ENCODE peak calls at places on chromosome 19, in nine cellular contexts. One of them, this sample, is unnamed.

GRCh38 chr19:13302521-13303270 is 152.5 kb downstream of the IER2 start:
- DNase-seq in AG09309: no peak
- DNase-seq in stimulated activated CD8-positive, alpha-beta memory T cell treated with anti-CD3 and anti-CD28 coated beads, Interleukin-7, amount 100 ng/mL, for 1 hour: no peak
- DNase-seq in CMK: no peak
- DNase-seq in NCI-H345: no peak
- DNase-seq in ureter: no peak
- DNase-seq in HFF-Myc: no peak
- DNase-seq in DMS 273 treated with DMSO at 0.1 percent for 48 hours: peak; percentile 42
- DNase-seq in astrocyte of the hippocampus: no peak
- DNase-seq in this sample: no peak

GRCh38 chr19:44900328-44901244 is 5.0 kb upstream of the APOE start:
- DNase-seq in NCI-H345: no peak
- DNase-seq in astrocyte of the hippocampus: no peak
- DNase-seq in AG09309: no peak
- DNase-seq in ureter: no peak
- DNase-seq in CMK: no peak
- DNase-seq in DMS 273 treated with DMSO at 0.1 percent for 48 hours: no peak
- DNase-seq in stimulated activated CD8-positive, alpha-beta memory T cell treated with anti-CD3 and anti-CD28 coated beads, Interleukin-7, amount 100 ng/mL, for 1 hour: no peak
- DNase-seq in HFF-Myc: no peak
- DNase-seq in this sample: no peak

GRCh38 chr19:37989855-37990254 is 82.8 kb downstream of the SIPA1L3 start:
- DNase-seq in astrocyte of the hippocampus: no peak
- DNase-seq in NCI-H345: no peak
- DNase-seq in DMS 273 treated with DMSO at 0.1 percent for 48 hours: no peak
- DNase-seq in CMK: no peak
- DNase-seq in stimulated activated CD8-positive, alpha-beta memory T cell treated with anti-CD3 and anti-CD28 coated beads, Interleukin-7, amount 100 ng/mL, for 1 hour: no peak
- DNase-seq in ureter: no peak
- DNase-seq in HFF-Myc: no peak
- DNase-seq in AG09309: no peak
- DNase-seq in this sample: no peak

GRCh38 chr19:40461669-40462221 is 3.8 kb downstream of the BLVRB start:
- DNase-seq in AG09309: no peak
- DNase-seq in CMK: no peak
- DNase-seq in astrocyte of the hippocampus: no peak
- DNase-seq in NCI-H345: no peak
- DNase-seq in ureter: no peak
- DNase-seq in stimulated activated CD8-positive, alpha-beta memory T cell treated with anti-CD3 and anti-CD28 coated beads, Interleukin-7, amount 100 ng/mL, for 1 hour: no peak
- DNase-seq in HFF-Myc: no peak
- DNase-seq in DMS 273 treated with DMSO at 0.1 percent for 48 hours: no peak
- DNase-seq in this sample: no peak

GRCh38 chr19:1221904-1222255 is 15.9 kb downstream of the CBARP start:
- DNase-seq in AG09309: no peak
- DNase-seq in HFF-Myc: no peak
- DNase-seq in NCI-H345: no peak
- DNase-seq in ureter: no peak
- DNase-seq in CMK: no peak
- DNase-seq in stimulated activated CD8-positive, alpha-beta memory T cell treated with anti-CD3 and anti-CD28 coated beads, Interleukin-7, amount 100 ng/mL, for 1 hour: no peak
- DNase-seq in astrocyte of the hippocampus: no peak
- DNase-seq in DMS 273 treated with DMSO at 0.1 percent for 48 hours: no peak
- DNase-seq in this sample: no peak

GRCh38 chr19:35011091-35011689 is 11.1 kb downstream of the GRAMD1A start:
- DNase-seq in NCI-H345: no peak
- DNase-seq in HFF-Myc: no peak
- DNase-seq in CMK: no peak
- DNase-seq in DMS 273 treated with DMSO at 0.1 percent for 48 hours: no peak
- DNase-seq in astrocyte of the hippocampus: no peak
- DNase-seq in AG09309: no peak
- DNase-seq in stimulated activated CD8-positive, alpha-beta memory T cell treated with anti-CD3 and anti-CD28 coated beads, Interleukin-7, amount 100 ng/mL, for 1 hour: no peak
- DNase-seq in ureter: no peak
- DNase-seq in this sample: no peak

GRCh38 chr19:43620061-43621001 is 902 bp upstream of the ZNF428 start:
- DNase-seq in AG09309: no peak
- DNase-seq in stimulated activated CD8-positive, alpha-beta memory T cell treated with anti-CD3 and anti-CD28 coated beads, Interleukin-7, amount 100 ng/mL, for 1 hour: peak; percentile 63
- DNase-seq in DMS 273 treated with DMSO at 0.1 percent for 48 hours: no peak
- DNase-seq in NCI-H345: no peak
- DNase-seq in HFF-Myc: no peak
- DNase-seq in ureter: no peak
- DNase-seq in astrocyte of the hippocampus: no peak
- DNase-seq in CMK: no peak
- DNase-seq in this sample: no peak

GRCh38 chr19:390386-391198 is 18.4 kb downstream of the C2CD4C start:
- DNase-seq in astrocyte of the hippocampus: no peak
- DNase-seq in DMS 273 treated with DMSO at 0.1 percent for 48 hours: no peak
- DNase-seq in CMK: no peak
- DNase-seq in AG09309: no peak
- DNase-seq in stimulated activated CD8-positive, alpha-beta memory T cell treated with anti-CD3 and anti-CD28 coated beads, Interleukin-7, amount 100 ng/mL, for 1 hour: no peak
- DNase-seq in HFF-Myc: no peak
- DNase-seq in ureter: no peak
- DNase-seq in NCI-H345: no peak
- DNase-seq in this sample: no peak

GRCh38 chr19:3987619-3988371 is 2.5 kb upstream of the EEF2 start:
- DNase-seq in CMK: peak; percentile 63
- DNase-seq in stimulated activated CD8-positive, alpha-beta memory T cell treated with anti-CD3 and anti-CD28 coated beads, Interleukin-7, amount 100 ng/mL, for 1 hour: peak; percentile 69
- DNase-seq in ureter: peak; percentile 85
- DNase-seq in AG09309: no peak
- DNase-seq in DMS 273 treated with DMSO at 0.1 percent for 48 hours: peak; percentile 61
- DNase-seq in HFF-Myc: peak; percentile 48
- DNase-seq in NCI-H345: peak; percentile 90
- DNase-seq in astrocyte of the hippocampus: peak; percentile 92
- DNase-seq in this sample: peak; percentile 68

GRCh38 chr19:28646629-28647028 is 566.3 kb downstream of the UQCRFS1 start:
- DNase-seq in ureter: no peak
- DNase-seq in HFF-Myc: no peak
- DNase-seq in DMS 273 treated with DMSO at 0.1 percent for 48 hours: no peak
- DNase-seq in AG09309: no peak
- DNase-seq in NCI-H345: no peak
- DNase-seq in astrocyte of the hippocampus: no peak
- DNase-seq in CMK: no peak
- DNase-seq in stimulated activated CD8-positive, alpha-beta memory T cell treated with anti-CD3 and anti-CD28 coated beads, Interleukin-7, amount 100 ng/mL, for 1 hour: no peak
- DNase-seq in this sample: no peak

GRCh38 chr19:42420055-42420544 is 7.1 kb downstream of the LIPE start:
- DNase-seq in HFF-Myc: no peak
- DNase-seq in NCI-H345: no peak
- DNase-seq in DMS 273 treated with DMSO at 0.1 percent for 48 hours: peak; percentile 50
- DNase-seq in AG09309: no peak
- DNase-seq in CMK: peak; percentile 39
- DNase-seq in ureter: no peak
- DNase-seq in stimulated activated CD8-positive, alpha-beta memory T cell treated with anti-CD3 and anti-CD28 coated beads, Interleukin-7, amount 100 ng/mL, for 1 hour: peak; percentile 40
- DNase-seq in astrocyte of the hippocampus: peak; percentile 33
- DNase-seq in this sample: no peak

GRCh38 chr19:36986601-36987000 is 70.5 kb downstream of the ZNF568 start:
- DNase-seq in HFF-Myc: no peak
- DNase-seq in astrocyte of the hippocampus: no peak
- DNase-seq in ureter: no peak
- DNase-seq in CMK: no peak
- DNase-seq in AG09309: no peak
- DNase-seq in NCI-H345: peak; percentile 89
- DNase-seq in stimulated activated CD8-positive, alpha-beta memory T cell treated with anti-CD3 and anti-CD28 coated beads, Interleukin-7, amount 100 ng/mL, for 1 hour: no peak
- DNase-seq in DMS 273 treated with DMSO at 0.1 percent for 48 hours: no peak
- DNase-seq in this sample: no peak

GRCh38 chr19:28489126-28489660 is 723.8 kb downstream of the UQCRFS1 start:
- DNase-seq in HFF-Myc: no peak
- DNase-seq in DMS 273 treated with DMSO at 0.1 percent for 48 hours: no peak
- DNase-seq in AG09309: no peak
- DNase-seq in NCI-H345: no peak
- DNase-seq in stimulated activated CD8-positive, alpha-beta memory T cell treated with anti-CD3 and anti-CD28 coated beads, Interleukin-7, amount 100 ng/mL, for 1 hour: no peak
- DNase-seq in ureter: no peak
- DNase-seq in CMK: no peak
- DNase-seq in astrocyte of the hippocampus: no peak
- DNase-seq in this sample: no peak

GRCh38 chr19:44607049-44607448 is 6.3 kb upstream of the IGSF23 start:
- DNase-seq in DMS 273 treated with DMSO at 0.1 percent for 48 hours: no peak
- DNase-seq in ureter: no peak
- DNase-seq in stimulated activated CD8-positive, alpha-beta memory T cell treated with anti-CD3 and anti-CD28 coated beads, Interleukin-7, amount 100 ng/mL, for 1 hour: no peak
- DNase-seq in AG09309: no peak
- DNase-seq in astrocyte of the hippocampus: no peak
- DNase-seq in NCI-H345: no peak
- DNase-seq in CMK: no peak
- DNase-seq in HFF-Myc: no peak
- DNase-seq in this sample: no peak

GRCh38 chr19:29550896-29551295 is 25.1 kb downstream of the VSTM2B start:
- DNase-seq in CMK: no peak
- DNase-seq in ureter: no peak
- DNase-seq in DMS 273 treated with DMSO at 0.1 percent for 48 hours: no peak
- DNase-seq in NCI-H345: no peak
- DNase-seq in stimulated activated CD8-positive, alpha-beta memory T cell treated with anti-CD3 and anti-CD28 coated beads, Interleukin-7, amount 100 ng/mL, for 1 hour: no peak
- DNase-seq in AG09309: no peak
- DNase-seq in HFF-Myc: no peak
- DNase-seq in astrocyte of the hippocampus: no peak
- DNase-seq in this sample: no peak

GRCh38 chr19:38255759-38256052 is 468 bp downstream of the PPP1R14A start:
- DNase-seq in stimulated activated CD8-positive, alpha-beta memory T cell treated with anti-CD3 and anti-CD28 coated beads, Interleukin-7, amount 100 ng/mL, for 1 hour: no peak
- DNase-seq in AG09309: no peak
- DNase-seq in HFF-Myc: no peak
- DNase-seq in DMS 273 treated with DMSO at 0.1 percent for 48 hours: no peak
- DNase-seq in astrocyte of the hippocampus: no peak
- DNase-seq in NCI-H345: no peak
- DNase-seq in ureter: no peak
- DNase-seq in CMK: no peak
- DNase-seq in this sample: no peak

GRCh38 chr19:18764591-18765051 is 26.5 kb downstream of the COMP start:
- DNase-seq in NCI-H345: no peak
- DNase-seq in CMK: no peak
- DNase-seq in astrocyte of the hippocampus: no peak
- DNase-seq in ureter: no peak
- DNase-seq in DMS 273 treated with DMSO at 0.1 percent for 48 hours: no peak
- DNase-seq in stimulated activated CD8-positive, alpha-beta memory T cell treated with anti-CD3 and anti-CD28 coated beads, Interleukin-7, amount 100 ng/mL, for 1 hour: no peak
- DNase-seq in AG09309: no peak
- DNase-seq in HFF-Myc: no peak
- DNase-seq in this sample: no peak

GRCh38 chr19:43526884-43527859 is at the start of gene ETHE1:
- DNase-seq in stimulated activated CD8-positive, alpha-beta memory T cell treated with anti-CD3 and anti-CD28 coated beads, Interleukin-7, amount 100 ng/mL, for 1 hour: peak; percentile 41
- DNase-seq in DMS 273 treated with DMSO at 0.1 percent for 48 hours: no peak
- DNase-seq in HFF-Myc: no peak
- DNase-seq in AG09309: no peak
- DNase-seq in NCI-H345: no peak
- DNase-seq in ureter: peak; percentile 81
- DNase-seq in CMK: no peak
- DNase-seq in astrocyte of the hippocampus: peak; percentile 83
- DNase-seq in this sample: peak; percentile 89

GRCh38 chr19:42428676-42429075 is 1.5 kb upstream of the LIPE start:
- DNase-seq in DMS 273 treated with DMSO at 0.1 percent for 48 hours: no peak
- DNase-seq in CMK: no peak
- DNase-seq in ureter: no peak
- DNase-seq in NCI-H345: no peak
- DNase-seq in AG09309: no peak
- DNase-seq in HFF-Myc: no peak
- DNase-seq in stimulated activated CD8-positive, alpha-beta memory T cell treated with anti-CD3 and anti-CD28 coated beads, Interleukin-7, amount 100 ng/mL, for 1 hour: no peak
- DNase-seq in astrocyte of the hippocampus: no peak
- DNase-seq in this sample: no peak

GRCh38 chr19:15234525-15235130 is 2.4 kb upstream of the EPHX3 start:
- DNase-seq in astrocyte of the hippocampus: no peak
- DNase-seq in DMS 273 treated with DMSO at 0.1 percent for 48 hours: no peak
- DNase-seq in stimulated activated CD8-positive, alpha-beta memory T cell treated with anti-CD3 and anti-CD28 coated beads, Interleukin-7, amount 100 ng/mL, for 1 hour: no peak
- DNase-seq in AG09309: no peak
- DNase-seq in NCI-H345: no peak
- DNase-seq in CMK: no peak
- DNase-seq in ureter: no peak
- DNase-seq in HFF-Myc: no peak
- DNase-seq in this sample: no peak

GRCh38 chr19:33484226-33484774 is 37.3 kb downstream of the PEPD start:
- DNase-seq in DMS 273 treated with DMSO at 0.1 percent for 48 hours: no peak
- DNase-seq in NCI-H345: no peak
- DNase-seq in astrocyte of the hippocampus: no peak
- DNase-seq in stimulated activated CD8-positive, alpha-beta memory T cell treated with anti-CD3 and anti-CD28 coated beads, Interleukin-7, amount 100 ng/mL, for 1 hour: no peak
- DNase-seq in AG09309: no peak
- DNase-seq in HFF-Myc: no peak
- DNase-seq in CMK: no peak
- DNase-seq in ureter: no peak
- DNase-seq in this sample: no peak

GRCh38 chr19:40223135-40223822 is 3.2 kb downstream of the CCNP start:
- DNase-seq in NCI-H345: no peak
- DNase-seq in AG09309: no peak
- DNase-seq in astrocyte of the hippocampus: no peak
- DNase-seq in ureter: no peak
- DNase-seq in DMS 273 treated with DMSO at 0.1 percent for 48 hours: no peak
- DNase-seq in stimulated activated CD8-positive, alpha-beta memory T cell treated with anti-CD3 and anti-CD28 coated beads, Interleukin-7, amount 100 ng/mL, for 1 hour: no peak
- DNase-seq in CMK: no peak
- DNase-seq in HFF-Myc: no peak
- DNase-seq in this sample: no peak

GRCh38 chr19:32037998-32038732 is 307.2 kb upstream of the ZNF507 start:
- DNase-seq in DMS 273 treated with DMSO at 0.1 percent for 48 hours: no peak
- DNase-seq in HFF-Myc: no peak
- DNase-seq in AG09309: no peak
- DNase-seq in NCI-H345: no peak
- DNase-seq in stimulated activated CD8-positive, alpha-beta memory T cell treated with anti-CD3 and anti-CD28 coated beads, Interleukin-7, amount 100 ng/mL, for 1 hour: no peak
- DNase-seq in astrocyte of the hippocampus: no peak
- DNase-seq in CMK: no peak
- DNase-seq in ureter: no peak
- DNase-seq in this sample: no peak

GRCh38 chr19:38781058-38781457 is 7.7 kb upstream of the LGALS7 start:
- DNase-seq in ureter: no peak
- DNase-seq in NCI-H345: no peak
- DNase-seq in astrocyte of the hippocampus: no peak
- DNase-seq in AG09309: no peak
- DNase-seq in CMK: peak; percentile 22
- DNase-seq in stimulated activated CD8-positive, alpha-beta memory T cell treated with anti-CD3 and anti-CD28 coated beads, Interleukin-7, amount 100 ng/mL, for 1 hour: no peak
- DNase-seq in HFF-Myc: no peak
- DNase-seq in DMS 273 treated with DMSO at 0.1 percent for 48 hours: no peak
- DNase-seq in this sample: no peak

GRCh38 chr19:1252221-1252817 is 3.9 kb downstream of the MIDN start:
- DNase-seq in CMK: no peak
- DNase-seq in HFF-Myc: no peak
- DNase-seq in AG09309: peak; percentile 87
- DNase-seq in astrocyte of the hippocampus: peak; percentile 97
- DNase-seq in NCI-H345: no peak
- DNase-seq in stimulated activated CD8-positive, alpha-beta memory T cell treated with anti-CD3 and anti-CD28 coated beads, Interleukin-7, amount 100 ng/mL, for 1 hour: no peak
- DNase-seq in ureter: peak; percentile 95
- DNase-seq in DMS 273 treated with DMSO at 0.1 percent for 48 hours: no peak
- DNase-seq in this sample: peak; percentile 93

GRCh38 chr19:56566904-56567273 is 379 bp upstream of the ZNF470 start:
- DNase-seq in HFF-Myc: peak; percentile 1
- DNase-seq in astrocyte of the hippocampus: no peak
- DNase-seq in stimulated activated CD8-positive, alpha-beta memory T cell treated with anti-CD3 and anti-CD28 coated beads, Interleukin-7, amount 100 ng/mL, for 1 hour: no peak
- DNase-seq in AG09309: no peak
- DNase-seq in DMS 273 treated with DMSO at 0.1 percent for 48 hours: peak; percentile 13
- DNase-seq in ureter: peak; percentile 58
- DNase-seq in NCI-H345: peak; percentile 30
- DNase-seq in CMK: peak; percentile 34
- DNase-seq in this sample: no peak

GRCh38 chr19:45442927-45443461 is 19.3 kb upstream of the ERCC1 start:
- DNase-seq in DMS 273 treated with DMSO at 0.1 percent for 48 hours: no peak
- DNase-seq in AG09309: no peak
- DNase-seq in HFF-Myc: no peak
- DNase-seq in stimulated activated CD8-positive, alpha-beta memory T cell treated with anti-CD3 and anti-CD28 coated beads, Interleukin-7, amount 100 ng/mL, for 1 hour: no peak
- DNase-seq in NCI-H345: peak; percentile 26
- DNase-seq in astrocyte of the hippocampus: no peak
- DNase-seq in CMK: no peak
- DNase-seq in ureter: no peak
- DNase-seq in this sample: peak; percentile 37

GRCh38 chr19:43848821-43849220 is 21.7 kb downstream of the ZNF283 start:
- DNase-seq in astrocyte of the hippocampus: no peak
- DNase-seq in stimulated activated CD8-positive, alpha-beta memory T cell treated with anti-CD3 and anti-CD28 coated beads, Interleukin-7, amount 100 ng/mL, for 1 hour: no peak
- DNase-seq in AG09309: no peak
- DNase-seq in CMK: no peak
- DNase-seq in NCI-H345: no peak
- DNase-seq in DMS 273 treated with DMSO at 0.1 percent for 48 hours: no peak
- DNase-seq in HFF-Myc: no peak
- DNase-seq in ureter: no peak
- DNase-seq in this sample: no peak

GRCh38 chr19:5321851-5322681 is 18.5 kb downstream of the PTPRS start:
- DNase-seq in ureter: no peak
- DNase-seq in NCI-H345: no peak
- DNase-seq in HFF-Myc: no peak
- DNase-seq in DMS 273 treated with DMSO at 0.1 percent for 48 hours: no peak
- DNase-seq in stimulated activated CD8-positive, alpha-beta memory T cell treated with anti-CD3 and anti-CD28 coated beads, Interleukin-7, amount 100 ng/mL, for 1 hour: no peak
- DNase-seq in astrocyte of the hippocampus: no peak
- DNase-seq in AG09309: no peak
- DNase-seq in CMK: peak; percentile 8
- DNase-seq in this sample: no peak

GRCh38 chr19:19120308-19121156 is 17.7 kb downstream of the TMEM161A start:
- DNase-seq in HFF-Myc: no peak
- DNase-seq in ureter: peak; percentile 79
- DNase-seq in astrocyte of the hippocampus: peak; percentile 67
- DNase-seq in stimulated activated CD8-positive, alpha-beta memory T cell treated with anti-CD3 and anti-CD28 coated beads, Interleukin-7, amount 100 ng/mL, for 1 hour: no peak
- DNase-seq in NCI-H345: no peak
- DNase-seq in CMK: no peak
- DNase-seq in DMS 273 treated with DMSO at 0.1 percent for 48 hours: no peak
- DNase-seq in AG09309: no peak
- DNase-seq in this sample: peak; percentile 41

GRCh38 chr19:12840091-12841079 is 2.1 kb downstream of the MAST1 start:
- DNase-seq in astrocyte of the hippocampus: peak; percentile 86
- DNase-seq in CMK: no peak
- DNase-seq in AG09309: no peak
- DNase-seq in stimulated activated CD8-positive, alpha-beta memory T cell treated with anti-CD3 and anti-CD28 coated beads, Interleukin-7, amount 100 ng/mL, for 1 hour: no peak
- DNase-seq in NCI-H345: peak; percentile 19
- DNase-seq in HFF-Myc: peak; percentile 40
- DNase-seq in ureter: peak; percentile 69
- DNase-seq in DMS 273 treated with DMSO at 0.1 percent for 48 hours: no peak
- DNase-seq in this sample: peak; percentile 42

This sample was measured in foreskin melanocyte.